ENCODE peak calls at places on chromosomes 16 and 17, in nine cellular contexts. O, S, Y, V, I, X, P, B and F are unnamed samples.

GRCh38 chr16:17343729-17344128 is 127.0 kb downstream of the XYLT1 start:
- DNase-seq in O (no peak), S (no peak), Y (no peak), V (no peak), I (no peak), X (no peak), P (no peak), B (no peak), F (peak; percentile 53)

GRCh38 chr17:82603981-82604448 is 44.2 kb downstream of the WDR45B start:
- DNase-seq in O (no peak), S (no peak), Y (no peak), V (no peak), I (no peak), X (no peak), P (no peak), B (peak; percentile 49), F (peak; percentile 51)

GRCh38 chr17:71163121-71163812 is 957.6 kb upstream of the SOX9 start:
- DNase-seq in O (no peak), S (no peak), Y (no peak), V (peak; percentile 53), I (no peak), X (no peak), P (no peak), B (peak; percentile 10), F (no peak)

GRCh38 chr17:55289106-55289446 is 24.3 kb downstream of the HLF start:
- DNase-seq in O (no peak), S (no peak), Y (no peak), V (no peak), I (no peak), X (no peak), P (no peak), B (no peak), F (no peak)

GRCh38 chr17:63543822-63544420 is 6.4 kb upstream of the DCAF7 start:
- DNase-seq in O (no peak), S (no peak), Y (no peak), V (no peak), I (no peak), X (no peak), P (peak; percentile 28), B (peak; percentile 3), F (no peak)

GRCh38 chr17:499836-500543 is 147.4 kb upstream of the RPH3AL start:
- DNase-seq in O (no peak), S (no peak), Y (no peak), V (no peak), I (no peak), X (no peak), P (peak; percentile 78), B (no peak), F (no peak)

GRCh38 chr16:73036074-73036826 is 11.7 kb downstream of the ZFHX3 start:
- DNase-seq in O (no peak), S (no peak), Y (no peak), V (no peak), I (peak; percentile 76), X (no peak), P (no peak), B (no peak), F (no peak)

GRCh38 chr17:21039839-21040575 is 2.8 kb downstream of the USP22 start:
- DNase-seq in O (no peak), S (no peak), Y (no peak), V (no peak), I (no peak), X (peak; percentile 55), P (peak; percentile 82), B (peak; percentile 62), F (no peak)

GRCh38 chr16:10590342-10590741 is 9.9 kb upstream of the EMP2 start:
- DNase-seq in O (no peak), S (no peak), Y (no peak), V (no peak), I (no peak), X (no peak), P (no peak), B (no peak), F (no peak)

GRCh38 chr17:56930739-56931337 is 17.0 kb upstream of the TRIM25 start:
- DNase-seq in O (no peak), S (no peak), Y (no peak), V (no peak), I (no peak), X (no peak), P (no peak), B (no peak), F (no peak)

GRCh38 chr16:74111583-74111982 is 185.0 kb upstream of the PSMD7 start:
- DNase-seq in O (no peak), S (no peak), Y (no peak), V (no peak), I (no peak), X (no peak), P (no peak), B (no peak), F (no peak)

DNA sequence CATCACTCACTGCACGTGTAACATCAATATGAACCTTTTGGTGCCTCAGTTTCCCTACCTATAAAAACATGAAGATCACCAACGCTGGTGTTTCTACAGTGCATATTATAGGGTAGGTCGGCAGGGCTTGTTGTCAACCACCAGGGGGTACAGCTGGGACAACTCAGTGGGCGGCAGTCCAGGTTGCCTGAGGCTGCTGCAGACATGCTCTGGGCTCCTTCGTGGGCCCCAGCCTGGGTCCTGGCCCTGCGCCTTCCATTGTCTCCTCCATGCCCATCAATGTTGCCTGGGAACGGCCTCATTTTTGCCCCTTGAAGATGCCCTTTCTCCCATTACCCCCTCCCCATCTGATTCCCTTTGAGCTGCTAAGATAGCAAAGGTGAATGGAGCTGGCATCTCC is 89.8 kb downstream of the GSG1L start:
- DNase-seq in O (no peak), S (no peak), Y (no peak), V (no peak), I (no peak), X (no peak), P (peak; percentile 14), B (no peak), F (no peak)
- TF ChIP-seq CTCF in O (no peak), S (no peak), Y (no peak), V (no peak), I (peak; percentile 34), X (no peak), P (peak; percentile 32), B (no peak), F (no peak)

GRCh38 chr17:5781236-5781927 is 197.1 kb upstream of the NLRP1 start:
- DNase-seq in O (no peak), S (no peak), Y (no peak), V (no peak), I (no peak), X (no peak), P (no peak), B (no peak), F (no peak)

GRCh38 chr17:5783269-5783668 is 199.0 kb upstream of the NLRP1 start:
- DNase-seq in O (no peak), S (no peak), Y (no peak), V (no peak), I (no peak), X (no peak), P (no peak), B (no peak), F (no peak)

GRCh38 chr17:5784791-5785190 is 200.5 kb upstream of the NLRP1 start:
- DNase-seq in O (no peak), S (no peak), Y (no peak), V (no peak), I (no peak), X (no peak), P (no peak), B (no peak), F (no peak)

GRCh38 chr17:5783851-5784250 is 199.5 kb upstream of the NLRP1 start:
- DNase-seq in O (no peak), S (no peak), Y (no peak), V (no peak), I (no peak), X (no peak), P (no peak), B (no peak), F (no peak)

GRCh38 chr17:5780476-5780875 is 196.2 kb upstream of the NLRP1 start:
- DNase-seq in O (no peak), S (no peak), Y (no peak), V (no peak), I (no peak), X (peak; percentile 66), P (no peak), B (peak; percentile 13), F (no peak)
- TF ChIP-seq CTCF in O (no peak), S (no peak), Y (no peak), V (no peak), I (no peak), X (peak; percentile 28), P (no peak), B (no peak), F (no peak)

GRCh38 chr16:4376820-4377572 is 5.3 kb downstream of the VASN start:
- DNase-seq in O (no peak), S (no peak), Y (no peak), V (peak; percentile 75), I (no peak), X (no peak), P (no peak), B (no peak), F (no peak)

GRCh38 chr16:4379001-4379688 is 7.5 kb downstream of the VASN start:
- DNase-seq in O (no peak), S (no peak), Y (no peak), V (peak; percentile 64), I (no peak), X (no peak), P (no peak), B (no peak), F (no peak)

GRCh38 chr16:4378202-4378666 is 6.6 kb downstream of the VASN start:
- DNase-seq in O (no peak), S (no peak), Y (no peak), V (peak; percentile 70), I (no peak), X (peak; percentile 86), P (no peak), B (no peak), F (no peak)

GRCh38 chr16:4376126-4376819 is 4.6 kb downstream of the VASN start:
- DNase-seq in O (peak; percentile 79), S (peak; percentile 79), Y (peak; percentile 77), V (peak; percentile 97), I (no peak), X (peak; percentile 92), P (no peak), B (peak; percentile 56), F (no peak)

GRCh38 chr16:4377573-4378146 is 6.0 kb downstream of the VASN start:
- DNase-seq in O (no peak), S (no peak), Y (no peak), V (peak; percentile 60), I (no peak), X (no peak), P (no peak), B (no peak), F (no peak)
- TF ChIP-seq CTCF in O (peak; percentile 11), S (no peak), Y (no peak), V (no peak), I (no peak), X (peak; percentile 28), P (no peak), B (no peak), F (no peak)

DNA sequence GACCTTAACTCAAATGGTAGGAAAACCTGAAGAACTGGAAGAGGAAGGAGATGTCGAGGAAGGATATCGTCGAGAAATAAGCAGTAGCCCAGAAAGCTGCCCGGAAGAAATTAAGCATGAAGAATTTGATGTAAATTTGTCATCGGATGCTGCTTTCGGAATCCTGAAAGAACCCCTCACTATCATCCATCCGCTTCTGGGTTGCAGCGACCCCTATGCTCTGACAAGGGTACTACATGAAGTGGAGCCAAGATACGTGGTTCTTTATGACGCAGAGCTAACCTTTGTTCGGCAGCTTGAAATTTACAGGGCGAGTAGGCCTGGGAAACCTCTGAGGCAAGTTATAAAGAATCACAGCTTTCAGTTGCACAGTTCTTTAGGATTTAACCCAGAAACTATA is 15.5 kb downstream of the ERCC4 start:
- DNase-seq in O (no peak), S (no peak), Y (no peak), V (no peak), I (no peak), X (no peak), P (peak; percentile 4), B (no peak), F (no peak)
- TF ChIP-seq CTCF in O (peak; percentile 20), S (peak; percentile 30), Y (no peak), V (peak; percentile 13), I (peak; percentile 45), X (peak; percentile 39), P (peak; percentile 69), B (peak; percentile 43), F (peak; percentile 65)